ENCODE peak calls at places on chromosomes 3 and 15, in seven cellular contexts. One of them, this sample, is unnamed.
A peak's percentile ranks its signal among the peaks of the same experiment; 100 is the strongest.

GRCh38 chr3:129087138-129087702 is 26.6 kb downstream of the GP9 start:
- DNase-seq in A549: no peak
- DNase-seq in suprapubic skin: no peak
- DNase-seq in tibial nerve: no peak
- DNase-seq in HepG2: peak; percentile 51
- DNase-seq in right lobe of liver: no peak
- DNase-seq in prostate gland: peak; percentile 72
- DNase-seq in this sample: no peak

GRCh38 chr3:66406186-66406585 is 94.6 kb downstream of the LRIG1 start:
- DNase-seq in prostate gland: no peak
- DNase-seq in suprapubic skin: no peak
- DNase-seq in HepG2: no peak
- DNase-seq in right lobe of liver: peak; percentile 80
- DNase-seq in tibial nerve: no peak
- DNase-seq in A549: no peak
- DNase-seq in this sample: no peak

GRCh38 chr3:112360574-112360973 is 27.6 kb downstream of the CD200 start:
- DNase-seq in prostate gland: no peak
- DNase-seq in tibial nerve: no peak
- DNase-seq in A549: no peak
- DNase-seq in HepG2: no peak
- DNase-seq in right lobe of liver: no peak
- DNase-seq in suprapubic skin: no peak
- DNase-seq in this sample: peak; percentile 34

GRCh38 chr3:149473991-149474819 is at the start of gene TM4SF4:
- DNase-seq in right lobe of liver: no peak
- DNase-seq in prostate gland: no peak
- DNase-seq in HepG2: peak; percentile 46
- DNase-seq in suprapubic skin: no peak
- DNase-seq in tibial nerve: no peak
- DNase-seq in A549: peak; percentile 69
- DNase-seq in this sample: no peak

GRCh38 chr3:58462829-58463180 is 29.1 kb upstream of the KCTD6 start:
- DNase-seq in tibial nerve: no peak
- DNase-seq in suprapubic skin: no peak
- DNase-seq in HepG2: peak; percentile 20
- DNase-seq in prostate gland: no peak
- DNase-seq in right lobe of liver: no peak
- DNase-seq in A549: no peak
- DNase-seq in this sample: no peak

GRCh38 chr15:80920271-80920699 is 69.3 kb downstream of the MESD start:
- DNase-seq in HepG2: no peak
- DNase-seq in right lobe of liver: no peak
- DNase-seq in tibial nerve: no peak
- DNase-seq in A549: no peak
- DNase-seq in suprapubic skin: no peak
- DNase-seq in prostate gland: no peak
- DNase-seq in this sample: no peak

GRCh38 chr3:99319961-99320360 is 318.4 kb upstream of the COL8A1 start:
- DNase-seq in HepG2: no peak
- DNase-seq in tibial nerve: no peak
- DNase-seq in right lobe of liver: no peak
- DNase-seq in prostate gland: no peak
- DNase-seq in A549: no peak
- DNase-seq in suprapubic skin: no peak
- DNase-seq in this sample: no peak

GRCh38 chr3:159854500-159855124 is 134.0 kb upstream of the IL12A start:
- DNase-seq in HepG2: peak; percentile 3
- DNase-seq in tibial nerve: no peak
- DNase-seq in suprapubic skin: no peak
- DNase-seq in prostate gland: no peak
- DNase-seq in right lobe of liver: no peak
- DNase-seq in A549: peak; percentile 69
- DNase-seq in this sample: no peak

GRCh38 chr3:155704771-155705559 is 39.9 kb downstream of the PLCH1 start:
- DNase-seq in suprapubic skin: no peak
- DNase-seq in tibial nerve: no peak
- DNase-seq in right lobe of liver: no peak
- DNase-seq in prostate gland: peak; percentile 19
- DNase-seq in HepG2: peak; percentile 63
- DNase-seq in A549: no peak
- DNase-seq in this sample: no peak

GRCh38 chr3:113819866-113820265 is 18.7 kb upstream of the GRAMD1C start:
- DNase-seq in HepG2: no peak
- DNase-seq in suprapubic skin: no peak
- DNase-seq in tibial nerve: no peak
- DNase-seq in right lobe of liver: no peak
- DNase-seq in A549: no peak
- DNase-seq in prostate gland: no peak
- DNase-seq in this sample: no peak

GRCh38 chr3:61725851-61726333 is 164.5 kb downstream of the PTPRG start:
- DNase-seq in A549: no peak
- DNase-seq in prostate gland: no peak
- DNase-seq in suprapubic skin: no peak
- DNase-seq in right lobe of liver: no peak
- DNase-seq in HepG2: peak; percentile 95
- DNase-seq in tibial nerve: no peak
- DNase-seq in this sample: no peak

GRCh38 chr3:197960694-197961581 is 921 bp downstream of the LMLN start:
- DNase-seq in A549: no peak
- DNase-seq in prostate gland: no peak
- DNase-seq in HepG2: no peak
- DNase-seq in right lobe of liver: no peak
- DNase-seq in suprapubic skin: no peak
- DNase-seq in tibial nerve: no peak
- DNase-seq in this sample: no peak

GRCh38 chr15:84079885-84080777 is 155.4 kb upstream of the GOLGA6L4 start:
- DNase-seq in HepG2: no peak
- DNase-seq in prostate gland: peak; percentile 5
- DNase-seq in tibial nerve: no peak
- DNase-seq in suprapubic skin: no peak
- DNase-seq in A549: peak; percentile 13
- DNase-seq in right lobe of liver: peak; percentile 56
- DNase-seq in this sample: peak; percentile 75

GRCh38 chr3:46162975-46163550 is 45.0 kb downstream of the CCR1 start:
- DNase-seq in right lobe of liver: no peak
- DNase-seq in A549: no peak
- DNase-seq in prostate gland: no peak
- DNase-seq in HepG2: peak; percentile 20
- DNase-seq in tibial nerve: no peak
- DNase-seq in suprapubic skin: no peak
- DNase-seq in this sample: no peak

GRCh38 chr15:76575177-76576078 is 238.9 kb downstream of the ISL2 start:
- DNase-seq in right lobe of liver: no peak
- DNase-seq in A549: no peak
- DNase-seq in HepG2: no peak
- DNase-seq in tibial nerve: no peak
- DNase-seq in prostate gland: no peak
- DNase-seq in suprapubic skin: no peak
- DNase-seq in this sample: no peak

DNA sequence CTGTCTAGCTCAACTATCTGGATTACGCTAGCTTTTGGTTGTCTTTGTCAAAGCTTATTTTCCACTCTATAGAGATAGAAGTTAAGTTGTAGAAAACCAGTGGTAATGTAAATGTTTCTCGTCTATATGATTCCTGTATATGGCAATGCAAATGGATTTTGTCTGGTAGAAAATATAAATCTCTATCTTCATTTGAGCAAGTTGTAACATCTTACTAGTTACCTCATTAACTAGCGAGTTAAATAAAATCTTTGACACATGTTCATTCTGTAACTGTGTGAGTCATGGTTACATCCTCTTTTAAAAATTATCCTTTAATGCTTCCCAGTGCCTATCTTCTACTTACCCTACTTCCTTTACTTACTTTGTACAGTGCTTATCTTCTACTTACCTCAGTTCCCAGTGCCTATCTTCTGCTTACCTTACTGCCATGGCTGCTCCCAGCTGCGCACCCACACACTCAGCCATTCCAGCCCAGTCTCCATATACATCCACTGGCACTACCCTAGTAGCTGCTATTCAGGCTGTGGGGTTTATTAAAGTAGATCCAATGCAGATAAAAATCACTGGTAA is 71.8 kb upstream of the GOLGA8B start:
- DNase-seq in suprapubic skin: no peak
- DNase-seq in HepG2: no peak
- DNase-seq in right lobe of liver: no peak
- DNase-seq in prostate gland: no peak
- DNase-seq in A549: no peak
- DNase-seq in tibial nerve: no peak
- DNase-seq in this sample: no peak
- H3K27ac ChIP-seq in suprapubic skin: no peak overlapping the region
- H3K27ac ChIP-seq in HepG2: no peak overlapping the region
- H3K27ac ChIP-seq in right lobe of liver: no peak overlapping the region
- H3K27ac ChIP-seq in prostate gland: no peak overlapping the region
- H3K27ac ChIP-seq in A549: no peak overlapping the region
- H3K27ac ChIP-seq in tibial nerve: no peak overlapping the region
- H3K27ac ChIP-seq in this sample: no peak overlapping the region

GRCh38 chr15:75358771-75359536 is 9.5 kb downstream of the MAN2C1 start:
- DNase-seq in suprapubic skin: no peak
- DNase-seq in right lobe of liver: no peak
- DNase-seq in tibial nerve: no peak
- DNase-seq in A549: no peak
- DNase-seq in HepG2: no peak
- DNase-seq in prostate gland: no peak
- DNase-seq in this sample: no peak

GRCh38 chr15:75359537-75360250 is 8.7 kb downstream of the MAN2C1 start:
- DNase-seq in right lobe of liver: no peak
- DNase-seq in HepG2: no peak
- DNase-seq in A549: no peak
- DNase-seq in tibial nerve: no peak
- DNase-seq in suprapubic skin: no peak
- DNase-seq in prostate gland: no peak
- DNase-seq in this sample: no peak

GRCh38 chr15:75356539-75356938 is 9.7 kb downstream of the NEIL1 start:
- DNase-seq in suprapubic skin: no peak
- DNase-seq in A549: no peak
- DNase-seq in HepG2: no peak
- DNase-seq in tibial nerve: no peak
- DNase-seq in prostate gland: no peak
- DNase-seq in right lobe of liver: no peak
- DNase-seq in this sample: no peak

GRCh38 chr15:75356006-75356405 is 9.2 kb downstream of the NEIL1 start:
- DNase-seq in right lobe of liver: no peak
- DNase-seq in A549: no peak
- DNase-seq in suprapubic skin: no peak
- DNase-seq in tibial nerve: no peak
- DNase-seq in prostate gland: no peak
- DNase-seq in HepG2: no peak
- DNase-seq in this sample: peak; percentile 72

DNA sequence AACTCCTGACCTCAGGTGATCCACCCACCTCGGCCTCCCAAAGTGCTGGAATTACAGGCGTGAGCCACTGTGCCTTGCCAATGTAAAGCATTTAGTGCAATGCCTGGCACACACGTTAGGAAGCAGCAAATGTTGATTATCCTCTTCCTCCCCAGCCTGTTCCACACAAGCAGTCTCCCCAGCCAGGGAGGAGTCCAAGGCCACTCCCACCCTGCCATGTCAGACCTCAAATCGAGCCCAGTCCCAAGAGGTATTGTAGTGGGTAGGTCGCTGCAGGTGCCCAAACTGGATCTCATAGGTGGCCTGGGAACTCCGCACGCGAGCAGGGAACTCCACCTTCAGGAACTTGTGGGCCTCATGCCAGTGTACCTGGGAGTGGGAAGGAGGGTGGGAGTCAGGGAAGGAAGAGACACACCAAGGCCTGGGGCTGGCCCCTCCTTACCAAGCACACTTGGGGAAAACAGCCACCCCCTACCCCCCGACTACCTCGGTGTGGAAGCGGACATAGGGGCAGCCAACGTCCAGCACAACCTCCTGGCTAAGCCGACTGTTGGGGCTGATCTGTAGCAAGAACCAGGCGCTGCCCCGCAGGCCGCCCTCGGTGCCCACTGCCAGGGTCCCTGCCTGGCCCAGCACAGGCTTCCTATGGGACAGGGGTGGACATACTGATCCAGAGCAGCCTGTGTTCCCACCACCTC is 10.3 kb downstream of the MAN2C1 start:
- DNase-seq in A549: no peak
- DNase-seq in prostate gland: no peak
- DNase-seq in tibial nerve: no peak
- DNase-seq in suprapubic skin: no peak
- DNase-seq in right lobe of liver: no peak
- DNase-seq in HepG2: no peak
- DNase-seq in this sample: no peak
- TF ChIP-seq POLR2A in A549: no peak
- TF ChIP-seq POLR2A in prostate gland: no peak
- TF ChIP-seq POLR2A in tibial nerve: no peak
- TF ChIP-seq POLR2A in suprapubic skin: no peak
- TF ChIP-seq POLR2A in right lobe of liver: no peak
- TF ChIP-seq POLR2A in HepG2: no peak
- TF ChIP-seq POLR2A in this sample: no peak

GRCh38 chr3:49313902-49314676 is 25.8 kb downstream of the USP4 start:
- DNase-seq in right lobe of liver: no peak
- DNase-seq in HepG2: no peak
- DNase-seq in A549: no peak
- DNase-seq in prostate gland: no peak
- DNase-seq in tibial nerve: no peak
- DNase-seq in suprapubic skin: no peak
- DNase-seq in this sample: no peak
- H3K27ac ChIP-seq in right lobe of liver: no peak overlapping the region
- H3K27ac ChIP-seq in HepG2: no peak overlapping the region
- H3K27ac ChIP-seq in A549: no peak overlapping the region
- H3K27ac ChIP-seq in prostate gland: no peak overlapping the region
- H3K27ac ChIP-seq in tibial nerve: no peak overlapping the region
- H3K27ac ChIP-seq in suprapubic skin: no peak overlapping the region
- H3K27ac ChIP-seq in this sample: no peak overlapping the region

GRCh38 chr3:151123827-151124226 is 38.4 kb downstream of the MED12L start:
- DNase-seq in tibial nerve: no peak
- DNase-seq in suprapubic skin: no peak
- DNase-seq in A549: no peak
- DNase-seq in prostate gland: no peak
- DNase-seq in right lobe of liver: no peak
- DNase-seq in HepG2: no peak
- DNase-seq in this sample: no peak
- TF ChIP-seq POLR2A in tibial nerve: no peak
- TF ChIP-seq POLR2A in suprapubic skin: no peak
- TF ChIP-seq POLR2A in A549: no peak
- TF ChIP-seq POLR2A in prostate gland: no peak
- TF ChIP-seq POLR2A in right lobe of liver: no peak
- TF ChIP-seq POLR2A in HepG2: no peak
- TF ChIP-seq POLR2A in this sample: no peak